ENCODE peak calls at places on chromosomes 6 and 20, in four cellular contexts. D, K, E and N are unnamed samples.

GRCh38 chr6:30703821-30704220 is 13.0 kb upstream of the NRM start:
- DNase-seq in D (no peak), E (no peak), K (no peak), N (no peak)

GRCh38 chr6:79544939-79545450 is 7.8 kb upstream of the LCA5 start:
- DNase-seq in E (peak; percentile 90), K (peak; percentile 98), D (peak; percentile 99), N (peak; percentile 100)

GRCh38 chr6:43120938-43121913 is 45.1 kb downstream of the PTK7 start:
- DNase-seq in E (no peak), D (peak; percentile 99), K (peak; percentile 96), N (peak; percentile 98)

GRCh38 chr20:4555188-4555893 is 166.4 kb upstream of the PRND start:
- DNase-seq in E (no peak), K (peak; percentile 56), D (peak; percentile 84), N (peak; percentile 40)

GRCh38 chr6:44430322-44430721 is 42.8 kb downstream of the CDC5L start:
- DNase-seq in E (no peak), K (no peak), D (no peak), N (peak; percentile 42)

GRCh38 chr6:75204959-75205775 is 686 bp downstream of the COL12A1 start:
- DNase-seq in K (peak; percentile 64), E (no peak), D (peak; percentile 70), N (peak; percentile 79)

GRCh38 chr6:79997728-79998127 is 6.7 kb upstream of the TTK start:
- DNase-seq in K (no peak), E (no peak), D (no peak), N (no peak)

GRCh38 chr6:92930212-92930611 is 489.1 kb downstream of the EPHA7 start:
- DNase-seq in D (no peak), K (no peak), E (no peak), N (no peak)

GRCh38 chr6:99297415-99297814 is 52.1 kb downstream of the FAXC start:
- DNase-seq in E (no peak), K (no peak), D (no peak), N (no peak)

GRCh38 chr6:143964667-143965066 is 43.4 kb downstream of the PLAGL1 start:
- DNase-seq in K (no peak), D (no peak), E (peak; percentile 35), N (peak; percentile 48)

GRCh38 chr6:139985236-139985815 is 610.9 kb upstream of the CITED2 start:
- DNase-seq in D (no peak), E (no peak), K (no peak), N (no peak)

GRCh38 chr6:131062245-131063027 is 609 bp downstream of the EPB41L2 start:
- DNase-seq in K (peak; percentile 18), E (peak; percentile 30), D (no peak), N (no peak)